ENCODE peak calls at places on chromosomes 6 and 20, in five cellular contexts. One of them, this sample, is unnamed.

GRCh38 chr20:19351542-19351941 is 139.1 kb downstream of the SLC24A3 start:
- DNase-seq in left ventricle myocardium inferior: no peak
- DNase-seq in Peyer's patch: no peak
- DNase-seq in CD8-positive, alpha-beta memory T cell: no peak
- DNase-seq in RWPE2: no peak
- DNase-seq in this sample: no peak

GRCh38 chr6:168388641-168389633 is 52.0 kb upstream of the SMOC2 start:
- DNase-seq in left ventricle myocardium inferior: no peak
- DNase-seq in Peyer's patch: no peak
- DNase-seq in CD8-positive, alpha-beta memory T cell: no peak
- DNase-seq in RWPE2: no peak
- DNase-seq in this sample: no peak

GRCh38 chr6:35148167-35148741 is 7.1 kb upstream of the TCP11 start:
- DNase-seq in left ventricle myocardium inferior: no peak
- DNase-seq in Peyer's patch: no peak
- DNase-seq in CD8-positive, alpha-beta memory T cell: no peak
- DNase-seq in RWPE2: no peak
- DNase-seq in this sample: no peak

GRCh38 chr20:62841705-62842212 is 19.9 kb downstream of the TCFL5 start:
- DNase-seq in left ventricle myocardium inferior: no peak
- DNase-seq in Peyer's patch: no peak
- DNase-seq in CD8-positive, alpha-beta memory T cell: no peak
- DNase-seq in RWPE2: no peak
- DNase-seq in this sample: no peak

GRCh38 chr6:31546339-31546961 is at the start of gene ATP6V1G2:
- DNase-seq in left ventricle myocardium inferior: peak; percentile 87
- DNase-seq in Peyer's patch: peak; percentile 96
- DNase-seq in CD8-positive, alpha-beta memory T cell: peak; percentile 82
- DNase-seq in RWPE2: peak; percentile 94
- DNase-seq in this sample: peak; percentile 85

GRCh38 chr6:106117579-106117978 is 31.4 kb downstream of the PRDM1 start:
- DNase-seq in left ventricle myocardium inferior: no peak
- DNase-seq in Peyer's patch: peak; percentile 80
- DNase-seq in CD8-positive, alpha-beta memory T cell: peak; percentile 83
- DNase-seq in RWPE2: no peak
- DNase-seq in this sample: no peak

GRCh38 chr20:1822564-1823420 is 72.4 kb upstream of the SIRPA start:
- DNase-seq in left ventricle myocardium inferior: no peak
- DNase-seq in Peyer's patch: no peak
- DNase-seq in CD8-positive, alpha-beta memory T cell: no peak
- DNase-seq in RWPE2: no peak
- DNase-seq in this sample: no peak

GRCh38 chr6:137044366-137045220 is at the start of gene IL20RA:
- DNase-seq in left ventricle myocardium inferior: peak; percentile 20
- DNase-seq in Peyer's patch: no peak
- DNase-seq in CD8-positive, alpha-beta memory T cell: no peak
- DNase-seq in RWPE2: no peak
- DNase-seq in this sample: no peak

GRCh38 chr20:32199006-32199405 is 8.5 kb downstream of the PLAGL2 start:
- DNase-seq in left ventricle myocardium inferior: no peak
- DNase-seq in Peyer's patch: no peak
- DNase-seq in CD8-positive, alpha-beta memory T cell: no peak
- DNase-seq in RWPE2: no peak
- DNase-seq in this sample: no peak

GRCh38 chr20:61991476-61991875 is 74.2 kb downstream of the TAF4 start:
- DNase-seq in left ventricle myocardium inferior: no peak
- DNase-seq in Peyer's patch: no peak
- DNase-seq in CD8-positive, alpha-beta memory T cell: no peak
- DNase-seq in RWPE2: no peak
- DNase-seq in this sample: no peak

GRCh38 chr6:114446342-114446741 is 103.5 kb upstream of the HS3ST5 start:
- DNase-seq in left ventricle myocardium inferior: no peak
- DNase-seq in Peyer's patch: no peak
- DNase-seq in CD8-positive, alpha-beta memory T cell: no peak
- DNase-seq in RWPE2: no peak
- DNase-seq in this sample: no peak

GRCh38 chr6:155165029-155165710 is 98.6 kb upstream of the CLDN20 start:
- DNase-seq in left ventricle myocardium inferior: no peak
- DNase-seq in Peyer's patch: no peak
- DNase-seq in CD8-positive, alpha-beta memory T cell: no peak
- DNase-seq in RWPE2: no peak
- DNase-seq in this sample: no peak

GRCh38 chr6:53851561-53851960 is 56.8 kb downstream of the LRRC1 start:
- DNase-seq in left ventricle myocardium inferior: no peak
- DNase-seq in Peyer's patch: no peak
- DNase-seq in CD8-positive, alpha-beta memory T cell: no peak
- DNase-seq in RWPE2: no peak
- DNase-seq in this sample: no peak

GRCh38 chr20:36645998-36646397 is at the start of gene SLA2:
- DNase-seq in left ventricle myocardium inferior: no peak
- DNase-seq in Peyer's patch: peak; percentile 88
- DNase-seq in CD8-positive, alpha-beta memory T cell: peak; percentile 75
- DNase-seq in RWPE2: no peak
- DNase-seq in this sample: no peak

GRCh38 chr6:46302816-46303215 is 132.0 kb upstream of the ENPP5 start:
- DNase-seq in left ventricle myocardium inferior: no peak
- DNase-seq in Peyer's patch: no peak
- DNase-seq in CD8-positive, alpha-beta memory T cell: no peak
- DNase-seq in RWPE2: no peak
- DNase-seq in this sample: no peak

GRCh38 chr6:5730586-5731263 is 276.0 kb downstream of the NRN1 start:
- DNase-seq in left ventricle myocardium inferior: no peak
- DNase-seq in Peyer's patch: no peak
- DNase-seq in CD8-positive, alpha-beta memory T cell: no peak
- DNase-seq in RWPE2: no peak
- DNase-seq in this sample: no peak

GRCh38 chr6:155340464-155341129 is 26.3 kb upstream of the TFB1M start:
- DNase-seq in left ventricle myocardium inferior: no peak
- DNase-seq in Peyer's patch: no peak
- DNase-seq in CD8-positive, alpha-beta memory T cell: no peak
- DNase-seq in RWPE2: no peak
- DNase-seq in this sample: no peak

GRCh38 chr6:111731404-111732195 is 125.9 kb upstream of the TRAF3IP2 start:
- DNase-seq in left ventricle myocardium inferior: no peak
- DNase-seq in Peyer's patch: peak; percentile 42
- DNase-seq in CD8-positive, alpha-beta memory T cell: no peak
- DNase-seq in RWPE2: no peak
- DNase-seq in this sample: no peak

GRCh38 chr20:635609-636338 is 17.2 kb downstream of the SRXN1 start:
- DNase-seq in left ventricle myocardium inferior: peak; percentile 30
- DNase-seq in Peyer's patch: no peak
- DNase-seq in CD8-positive, alpha-beta memory T cell: no peak
- DNase-seq in RWPE2: no peak
- DNase-seq in this sample: no peak

GRCh38 chr6:164990901-164991300 is 318.5 kb downstream of the C6orf118 start:
- DNase-seq in left ventricle myocardium inferior: no peak
- DNase-seq in Peyer's patch: no peak
- DNase-seq in CD8-positive, alpha-beta memory T cell: no peak
- DNase-seq in RWPE2: no peak
- DNase-seq in this sample: no peak

GRCh38 chr6:111604259-111605099 is 1.2 kb downstream of the TRAF3IP2 start:
- DNase-seq in left ventricle myocardium inferior: peak; percentile 76
- DNase-seq in Peyer's patch: peak; percentile 71
- DNase-seq in CD8-positive, alpha-beta memory T cell: no peak
- DNase-seq in RWPE2: no peak
- DNase-seq in this sample: no peak

GRCh38 chr6:160055378-160055777 is 66.2 kb upstream of the SLC22A1 start:
- DNase-seq in left ventricle myocardium inferior: no peak
- DNase-seq in Peyer's patch: no peak
- DNase-seq in CD8-positive, alpha-beta memory T cell: no peak
- DNase-seq in RWPE2: no peak
- DNase-seq in this sample: no peak
- H3K36me3 ChIP-seq in left ventricle myocardium inferior: peaks cover 99% of the 10 kb centered on the region
- H3K36me3 ChIP-seq in Peyer's patch: peaks cover 97% of the 10 kb centered on the region
- H3K36me3 ChIP-seq in CD8-positive, alpha-beta memory T cell: peaks cover 70% of the 10 kb centered on the region
- H3K36me3 ChIP-seq in RWPE2: peaks cover 91% of the 10 kb centered on the region
- H3K36me3 ChIP-seq in this sample: peaks cover 37% of the 10 kb centered on the region

DNA sequence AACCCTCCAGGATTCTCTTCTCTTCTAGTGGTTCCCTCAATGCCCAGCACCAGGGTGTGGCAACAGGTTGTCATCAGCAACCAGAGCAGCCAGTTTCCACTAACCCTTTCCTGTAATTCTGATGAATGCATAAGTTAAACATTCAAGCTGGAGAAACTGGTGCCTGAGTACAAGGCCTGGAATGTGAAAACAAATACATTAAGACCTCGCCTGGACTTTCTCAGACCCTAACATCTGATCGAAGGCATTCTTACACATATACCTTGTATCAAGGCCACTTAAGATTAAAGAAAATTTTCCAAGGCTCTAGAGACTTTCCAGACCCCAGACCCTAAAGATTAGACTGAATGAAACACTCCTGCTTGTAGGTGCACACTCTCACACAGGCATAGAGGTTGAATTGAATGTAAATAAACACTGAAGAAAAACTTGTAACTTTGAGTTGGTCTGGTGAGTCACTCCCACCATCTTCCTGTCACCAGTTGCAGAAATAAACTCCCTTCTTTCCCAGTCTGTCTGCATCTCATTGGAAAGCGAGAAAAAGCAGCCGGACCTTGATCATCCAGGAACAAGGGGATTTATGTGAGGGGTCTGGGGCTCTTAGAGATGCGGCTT is 9.0 kb downstream of the LRP11 start:
- DNase-seq in left ventricle myocardium inferior: no peak
- DNase-seq in Peyer's patch: no peak
- DNase-seq in CD8-positive, alpha-beta memory T cell: no peak
- DNase-seq in RWPE2: peak; percentile 89
- DNase-seq in this sample: no peak
- H3K4me3 ChIP-seq in left ventricle myocardium inferior: no peak overlapping the region
- H3K4me3 ChIP-seq in Peyer's patch: no peak overlapping the region
- H3K4me3 ChIP-seq in CD8-positive, alpha-beta memory T cell: no peak overlapping the region
- H3K4me3 ChIP-seq in RWPE2: peak overlapping the region; percentile 13
- H3K4me3 ChIP-seq in this sample: peak overlapping the region; percentile 73

GRCh38 chr20:25517124-25517523 is 68.2 kb downstream of the NINL start:
- DNase-seq in left ventricle myocardium inferior: no peak
- DNase-seq in Peyer's patch: no peak
- DNase-seq in CD8-positive, alpha-beta memory T cell: no peak
- DNase-seq in RWPE2: no peak
- DNase-seq in this sample: no peak
- H3K36me3 ChIP-seq in left ventricle myocardium inferior: peaks cover 47% of the 10 kb centered on the region
- H3K36me3 ChIP-seq in Peyer's patch: peaks cover 32% of the 10 kb centered on the region
- H3K36me3 ChIP-seq in CD8-positive, alpha-beta memory T cell: no peaks in the 10 kb centered on the region
- H3K36me3 ChIP-seq in RWPE2: peaks cover 25% of the 10 kb centered on the region
- H3K36me3 ChIP-seq in this sample: no peaks in the 10 kb centered on the region

GRCh38 chr6:147508073-147508870 is at the start of gene SAMD5:
- DNase-seq in left ventricle myocardium inferior: peak; percentile 33
- DNase-seq in Peyer's patch: peak; percentile 67
- DNase-seq in CD8-positive, alpha-beta memory T cell: no peak
- DNase-seq in RWPE2: peak; percentile 59
- DNase-seq in this sample: no peak

GRCh38 chr6:147507162-147508072 is 1.1 kb upstream of the SAMD5 start:
- DNase-seq in left ventricle myocardium inferior: peak; percentile 15
- DNase-seq in Peyer's patch: no peak
- DNase-seq in CD8-positive, alpha-beta memory T cell: no peak
- DNase-seq in RWPE2: no peak
- DNase-seq in this sample: no peak

GRCh38 chr6:147504848-147505247 is 3.6 kb upstream of the SAMD5 start:
- DNase-seq in left ventricle myocardium inferior: no peak
- DNase-seq in Peyer's patch: no peak
- DNase-seq in CD8-positive, alpha-beta memory T cell: no peak
- DNase-seq in RWPE2: no peak
- DNase-seq in this sample: no peak

GRCh38 chr6:147508871-147509608 is 550 bp downstream of the SAMD5 start:
- DNase-seq in left ventricle myocardium inferior: peak; percentile 14
- DNase-seq in Peyer's patch: no peak
- DNase-seq in CD8-positive, alpha-beta memory T cell: no peak
- DNase-seq in RWPE2: no peak
- DNase-seq in this sample: no peak

GRCh38 chr6:147506704-147507114 is 1.8 kb upstream of the SAMD5 start:
- DNase-seq in left ventricle myocardium inferior: peak; percentile 66
- DNase-seq in Peyer's patch: peak; percentile 83
- DNase-seq in CD8-positive, alpha-beta memory T cell: no peak
- DNase-seq in RWPE2: no peak
- DNase-seq in this sample: no peak
- H3K4me3 ChIP-seq in left ventricle myocardium inferior: peak overlapping the region; percentile 81
- H3K4me3 ChIP-seq in Peyer's patch: peak overlapping the region; percentile 77
- H3K4me3 ChIP-seq in CD8-positive, alpha-beta memory T cell: no peak overlapping the region
- H3K4me3 ChIP-seq in RWPE2: peak overlapping the region; percentile 41
- H3K4me3 ChIP-seq in this sample: peak overlapping the region; percentile 78

GRCh38 chr6:10071631-10072220 is 343.1 kb downstream of the TFAP2A start:
- DNase-seq in left ventricle myocardium inferior: no peak
- DNase-seq in Peyer's patch: no peak
- DNase-seq in CD8-positive, alpha-beta memory T cell: no peak
- DNase-seq in RWPE2: no peak
- DNase-seq in this sample: no peak
- H3K36me3 ChIP-seq in left ventricle myocardium inferior: no peaks in the 10 kb centered on the region
- H3K36me3 ChIP-seq in Peyer's patch: no peaks in the 10 kb centered on the region
- H3K36me3 ChIP-seq in CD8-positive, alpha-beta memory T cell: no peaks in the 10 kb centered on the region
- H3K36me3 ChIP-seq in RWPE2: no peaks in the 10 kb centered on the region
- H3K36me3 ChIP-seq in this sample: no peaks in the 10 kb centered on the region

GRCh38 chr20:57106692-57107091 is 159.7 kb downstream of the BMP7 start:
- DNase-seq in left ventricle myocardium inferior: no peak
- DNase-seq in Peyer's patch: no peak
- DNase-seq in CD8-positive, alpha-beta memory T cell: no peak
- DNase-seq in RWPE2: no peak
- DNase-seq in this sample: no peak

GRCh38 chr20:57109151-57109953 is 157.1 kb downstream of the BMP7 start:
- DNase-seq in left ventricle myocardium inferior: no peak
- DNase-seq in Peyer's patch: no peak
- DNase-seq in CD8-positive, alpha-beta memory T cell: no peak
- DNase-seq in RWPE2: peak; percentile 71
- DNase-seq in this sample: no peak

GRCh38 chr20:57107208-57107607 is 159.2 kb downstream of the BMP7 start:
- DNase-seq in left ventricle myocardium inferior: no peak
- DNase-seq in Peyer's patch: no peak
- DNase-seq in CD8-positive, alpha-beta memory T cell: no peak
- DNase-seq in RWPE2: peak; percentile 72
- DNase-seq in this sample: no peak

GRCh38 chr20:57108218-57108617 is 158.2 kb downstream of the BMP7 start:
- DNase-seq in left ventricle myocardium inferior: no peak
- DNase-seq in Peyer's patch: no peak
- DNase-seq in CD8-positive, alpha-beta memory T cell: no peak
- DNase-seq in RWPE2: peak; percentile 74
- DNase-seq in this sample: no peak

DNA sequence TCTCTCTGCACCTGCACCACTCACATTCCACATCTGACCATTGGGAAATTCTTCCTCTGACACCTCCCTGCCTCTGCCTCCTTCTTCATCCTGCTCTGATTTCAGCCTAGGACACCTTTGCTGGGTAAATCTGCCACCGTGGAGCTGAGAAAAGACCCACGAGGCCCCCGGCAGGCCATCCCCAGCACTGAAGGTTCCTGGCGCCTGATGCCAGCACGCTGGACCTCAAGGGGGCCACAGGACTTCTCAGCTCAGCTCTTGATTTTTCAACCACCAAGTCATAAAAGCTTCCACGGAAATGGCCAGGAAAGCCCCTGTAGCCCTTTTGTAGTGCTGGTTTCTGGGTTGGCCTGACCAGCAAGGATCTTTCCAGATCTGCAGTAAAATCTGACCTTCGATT is 157.7 kb downstream of the BMP7 start:
- DNase-seq in left ventricle myocardium inferior: no peak
- DNase-seq in Peyer's patch: no peak
- DNase-seq in CD8-positive, alpha-beta memory T cell: no peak
- DNase-seq in RWPE2: peak; percentile 60
- DNase-seq in this sample: no peak
- H3K4me3 ChIP-seq in left ventricle myocardium inferior: no peak overlapping the region
- H3K4me3 ChIP-seq in Peyer's patch: no peak overlapping the region
- H3K4me3 ChIP-seq in CD8-positive, alpha-beta memory T cell: no peak overlapping the region
- H3K4me3 ChIP-seq in RWPE2: no peak overlapping the region
- H3K4me3 ChIP-seq in this sample: no peak overlapping the region

GRCh38 chr20:49272654-49273053 is 5.2 kb downstream of the ZNFX1 start:
- DNase-seq in left ventricle myocardium inferior: no peak
- DNase-seq in Peyer's patch: no peak
- DNase-seq in CD8-positive, alpha-beta memory T cell: no peak
- DNase-seq in RWPE2: no peak
- DNase-seq in this sample: no peak
- H3K36me3 ChIP-seq in left ventricle myocardium inferior: peaks cover 75% of the 10 kb centered on the region
- H3K36me3 ChIP-seq in Peyer's patch: peaks cover 64% of the 10 kb centered on the region
- H3K36me3 ChIP-seq in CD8-positive, alpha-beta memory T cell: peaks cover 50% of the 10 kb centered on the region
- H3K36me3 ChIP-seq in RWPE2: peaks cover 85% of the 10 kb centered on the region
- H3K36me3 ChIP-seq in this sample: peaks cover 50% of the 10 kb centered on the region